ENCODE peak calls at places on chromosomes 12 and 14, in nine cellular contexts. One of them, this sample, is unnamed.

GRCh38 chr12:69068431-69068830 is 135.5 kb upstream of the CPM start:
- DNase-seq in uterus: no peak
- DNase-seq in CD8-positive, alpha-beta T cell: no peak
- DNase-seq in A549: peak; percentile 86
- DNase-seq in heart left ventricle: no peak
- DNase-seq in thoracic aorta: no peak
- DNase-seq in right lobe of liver: no peak
- DNase-seq in lower lobe of right lung: no peak
- DNase-seq in fibroblast of lung: peak; percentile 68
- DNase-seq in this sample: no peak

GRCh38 chr12:62689042-62689839 is 222.6 kb downstream of the MON2 start:
- DNase-seq in heart left ventricle: no peak
- DNase-seq in uterus: no peak
- DNase-seq in fibroblast of lung: peak; percentile 52
- DNase-seq in thoracic aorta: no peak
- DNase-seq in CD8-positive, alpha-beta T cell: no peak
- DNase-seq in lower lobe of right lung: no peak
- DNase-seq in A549: no peak
- DNase-seq in right lobe of liver: no peak
- DNase-seq in this sample: no peak

GRCh38 chr12:42299392-42300308 is 26.2 kb downstream of the ZCRB1 start:
- DNase-seq in A549: peak; percentile 49
- DNase-seq in CD8-positive, alpha-beta T cell: no peak
- DNase-seq in uterus: no peak
- DNase-seq in heart left ventricle: no peak
- DNase-seq in lower lobe of right lung: no peak
- DNase-seq in fibroblast of lung: peak; percentile 82
- DNase-seq in thoracic aorta: no peak
- DNase-seq in right lobe of liver: no peak
- DNase-seq in this sample: no peak

GRCh38 chr12:122956028-122956427 is 10.2 kb downstream of the ABCB9 start:
- DNase-seq in CD8-positive, alpha-beta T cell: no peak
- DNase-seq in lower lobe of right lung: no peak
- DNase-seq in heart left ventricle: no peak
- DNase-seq in uterus: no peak
- DNase-seq in right lobe of liver: no peak
- DNase-seq in fibroblast of lung: no peak
- DNase-seq in A549: no peak
- DNase-seq in thoracic aorta: no peak
- DNase-seq in this sample: no peak

GRCh38 chr14:99041141-99041819 is 230.7 kb downstream of the BCL11B start:
- DNase-seq in uterus: no peak
- DNase-seq in thoracic aorta: no peak
- DNase-seq in right lobe of liver: no peak
- DNase-seq in lower lobe of right lung: no peak
- DNase-seq in A549: no peak
- DNase-seq in fibroblast of lung: peak; percentile 7
- DNase-seq in CD8-positive, alpha-beta T cell: no peak
- DNase-seq in heart left ventricle: no peak
- DNase-seq in this sample: no peak

GRCh38 chr14:85533821-85534271 is 3.9 kb downstream of the FLRT2 start:
- DNase-seq in uterus: peak; percentile 15
- DNase-seq in fibroblast of lung: no peak
- DNase-seq in heart left ventricle: no peak
- DNase-seq in right lobe of liver: no peak
- DNase-seq in A549: no peak
- DNase-seq in CD8-positive, alpha-beta T cell: no peak
- DNase-seq in thoracic aorta: no peak
- DNase-seq in lower lobe of right lung: peak; percentile 42
- DNase-seq in this sample: no peak

GRCh38 chr14:31263485-31264133 is 56.0 kb upstream of the HECTD1 start:
- DNase-seq in A549: peak; percentile 77
- DNase-seq in heart left ventricle: no peak
- DNase-seq in lower lobe of right lung: no peak
- DNase-seq in fibroblast of lung: peak; percentile 100
- DNase-seq in right lobe of liver: no peak
- DNase-seq in CD8-positive, alpha-beta T cell: no peak
- DNase-seq in uterus: peak; percentile 41
- DNase-seq in thoracic aorta: peak; percentile 43
- DNase-seq in this sample: no peak

GRCh38 chr12:123150273-123150803 is 552 bp downstream of the PITPNM2 start:
- DNase-seq in fibroblast of lung: no peak
- DNase-seq in A549: peak; percentile 17
- DNase-seq in right lobe of liver: peak; percentile 66
- DNase-seq in thoracic aorta: no peak
- DNase-seq in uterus: peak; percentile 43
- DNase-seq in CD8-positive, alpha-beta T cell: no peak
- DNase-seq in heart left ventricle: peak; percentile 52
- DNase-seq in lower lobe of right lung: peak; percentile 59
- DNase-seq in this sample: no peak

GRCh38 chr14:76762617-76763361 is 1.5 kb downstream of the VASH1 start:
- DNase-seq in fibroblast of lung: no peak
- DNase-seq in thoracic aorta: no peak
- DNase-seq in right lobe of liver: no peak
- DNase-seq in A549: no peak
- DNase-seq in heart left ventricle: no peak
- DNase-seq in uterus: no peak
- DNase-seq in CD8-positive, alpha-beta T cell: no peak
- DNase-seq in lower lobe of right lung: no peak
- DNase-seq in this sample: peak; percentile 72

GRCh38 chr12:75623631-75624118 is 112.3 kb upstream of the KRR1 start:
- DNase-seq in uterus: no peak
- DNase-seq in lower lobe of right lung: no peak
- DNase-seq in fibroblast of lung: peak; percentile 30
- DNase-seq in heart left ventricle: no peak
- DNase-seq in thoracic aorta: no peak
- DNase-seq in right lobe of liver: no peak
- DNase-seq in CD8-positive, alpha-beta T cell: no peak
- DNase-seq in A549: peak; percentile 81
- DNase-seq in this sample: no peak

GRCh38 chr12:51348116-51348515 is 1.6 kb upstream of the CELA1 start:
- DNase-seq in A549: no peak
- DNase-seq in CD8-positive, alpha-beta T cell: no peak
- DNase-seq in heart left ventricle: no peak
- DNase-seq in right lobe of liver: no peak
- DNase-seq in uterus: no peak
- DNase-seq in thoracic aorta: no peak
- DNase-seq in lower lobe of right lung: no peak
- DNase-seq in fibroblast of lung: no peak
- DNase-seq in this sample: no peak

GRCh38 chr12:12788675-12789368 is 3.4 kb downstream of the APOLD1 start:
- DNase-seq in heart left ventricle: peak; percentile 75
- DNase-seq in right lobe of liver: no peak
- DNase-seq in A549: peak; percentile 89
- DNase-seq in CD8-positive, alpha-beta T cell: peak; percentile 45
- DNase-seq in thoracic aorta: no peak
- DNase-seq in fibroblast of lung: peak; percentile 65
- DNase-seq in lower lobe of right lung: no peak
- DNase-seq in uterus: peak; percentile 79
- DNase-seq in this sample: no peak

GRCh38 chr14:72591401-72591800 is 302.5 kb downstream of the DPF3 start:
- DNase-seq in thoracic aorta: no peak
- DNase-seq in lower lobe of right lung: no peak
- DNase-seq in heart left ventricle: no peak
- DNase-seq in A549: no peak
- DNase-seq in right lobe of liver: no peak
- DNase-seq in uterus: no peak
- DNase-seq in fibroblast of lung: no peak
- DNase-seq in CD8-positive, alpha-beta T cell: no peak
- DNase-seq in this sample: no peak

GRCh38 chr14:80493620-80494019 is 282.3 kb upstream of the DIO2 start:
- DNase-seq in lower lobe of right lung: no peak
- DNase-seq in uterus: no peak
- DNase-seq in right lobe of liver: no peak
- DNase-seq in fibroblast of lung: no peak
- DNase-seq in CD8-positive, alpha-beta T cell: no peak
- DNase-seq in A549: no peak
- DNase-seq in thoracic aorta: no peak
- DNase-seq in heart left ventricle: no peak
- DNase-seq in this sample: no peak

GRCh38 chr12:65881965-65882413 is 57.7 kb downstream of the HMGA2 start:
- DNase-seq in right lobe of liver: peak; percentile 70
- DNase-seq in lower lobe of right lung: peak; percentile 79
- DNase-seq in A549: no peak
- DNase-seq in thoracic aorta: peak; percentile 21
- DNase-seq in fibroblast of lung: peak; percentile 65
- DNase-seq in CD8-positive, alpha-beta T cell: no peak
- DNase-seq in uterus: peak; percentile 77
- DNase-seq in heart left ventricle: peak; percentile 76
- DNase-seq in this sample: peak; percentile 64

GRCh38 chr12:77163068-77163810 is 97.9 kb upstream of the E2F7 start:
- DNase-seq in CD8-positive, alpha-beta T cell: no peak
- DNase-seq in uterus: no peak
- DNase-seq in fibroblast of lung: no peak
- DNase-seq in A549: no peak
- DNase-seq in right lobe of liver: no peak
- DNase-seq in lower lobe of right lung: no peak
- DNase-seq in thoracic aorta: no peak
- DNase-seq in heart left ventricle: no peak
- DNase-seq in this sample: no peak

GRCh38 chr12:107436376-107436775 is 249.2 kb upstream of the PWP1 start:
- DNase-seq in CD8-positive, alpha-beta T cell: no peak
- DNase-seq in fibroblast of lung: peak; percentile 89
- DNase-seq in heart left ventricle: no peak
- DNase-seq in A549: peak; percentile 45
- DNase-seq in lower lobe of right lung: no peak
- DNase-seq in thoracic aorta: no peak
- DNase-seq in right lobe of liver: no peak
- DNase-seq in uterus: no peak
- DNase-seq in this sample: no peak

GRCh38 chr14:74251546-74252030 is 12.3 kb downstream of the VSX2 start:
- DNase-seq in fibroblast of lung: peak; percentile 65
- DNase-seq in A549: peak; percentile 83
- DNase-seq in uterus: peak; percentile 54
- DNase-seq in CD8-positive, alpha-beta T cell: peak; percentile 53
- DNase-seq in right lobe of liver: peak; percentile 82
- DNase-seq in lower lobe of right lung: peak; percentile 79
- DNase-seq in thoracic aorta: peak; percentile 15
- DNase-seq in heart left ventricle: peak; percentile 69
- DNase-seq in this sample: peak; percentile 82

DNA sequence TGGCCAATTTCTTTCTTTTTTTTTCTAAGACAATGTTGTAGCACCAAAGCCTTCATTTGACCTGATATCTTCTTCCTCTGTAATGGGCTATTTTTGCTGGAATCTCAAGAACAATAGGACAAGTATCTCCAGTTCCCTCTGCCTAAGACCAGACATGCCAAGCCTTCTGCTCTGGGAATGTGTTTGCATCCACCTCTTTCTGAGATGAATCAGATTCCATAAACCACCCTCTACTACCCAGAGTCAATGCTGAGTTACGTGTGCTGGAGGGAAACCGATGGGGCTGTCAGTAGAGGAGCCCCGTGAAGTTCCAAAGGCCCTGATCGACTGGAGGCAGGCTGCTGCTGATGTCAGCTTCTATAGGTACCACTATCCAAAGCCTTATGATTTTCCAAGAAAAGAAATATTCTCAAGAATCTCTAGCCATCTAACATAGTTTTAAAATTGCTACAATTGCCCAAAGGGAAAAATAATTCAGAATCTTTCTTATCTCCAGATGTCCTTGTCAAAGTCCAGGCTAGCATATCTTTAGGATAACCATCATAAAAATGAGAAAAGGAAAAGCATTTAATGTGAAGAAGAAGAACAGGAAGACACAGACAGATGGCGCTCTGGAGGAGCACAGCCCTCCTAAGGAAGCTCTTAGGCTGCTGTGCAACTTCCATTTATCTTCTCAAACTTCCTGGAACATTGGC is 101.9 kb downstream of the SLC8A3 start:
- DNase-seq in right lobe of liver: no peak
- DNase-seq in heart left ventricle: no peak
- DNase-seq in uterus: no peak
- DNase-seq in thoracic aorta: no peak
- DNase-seq in A549: peak; percentile 65
- DNase-seq in fibroblast of lung: peak; percentile 27
- DNase-seq in lower lobe of right lung: no peak
- DNase-seq in CD8-positive, alpha-beta T cell: no peak
- DNase-seq in this sample: no peak
- TF ChIP-seq CTCF in right lobe of liver: peak; percentile 69
- TF ChIP-seq CTCF in heart left ventricle: peak; percentile 37
- TF ChIP-seq CTCF in uterus: no peak
- TF ChIP-seq CTCF in thoracic aorta: no peak
- TF ChIP-seq CTCF in A549: peak; percentile 62
- TF ChIP-seq CTCF in fibroblast of lung: peak; percentile 54
- TF ChIP-seq CTCF in lower lobe of right lung: peak; percentile 40
- TF ChIP-seq CTCF in CD8-positive, alpha-beta T cell: no peak
- TF ChIP-seq CTCF in this sample: no peak

GRCh38 chr12:132429122-132429931 is 60.6 kb upstream of the FBRSL1 start:
- DNase-seq in uterus: no peak
- DNase-seq in CD8-positive, alpha-beta T cell: no peak
- DNase-seq in fibroblast of lung: no peak
- DNase-seq in A549: no peak
- DNase-seq in lower lobe of right lung: no peak
- DNase-seq in heart left ventricle: no peak
- DNase-seq in thoracic aorta: no peak
- DNase-seq in right lobe of liver: no peak
- DNase-seq in this sample: peak; percentile 69
- H3K4me3 ChIP-seq in uterus: no peak overlapping the region
- H3K4me3 ChIP-seq in CD8-positive, alpha-beta T cell: no peak overlapping the region
- H3K4me3 ChIP-seq in fibroblast of lung: no peak overlapping the region
- H3K4me3 ChIP-seq in A549: no peak overlapping the region
- H3K4me3 ChIP-seq in lower lobe of right lung: no peak overlapping the region
- H3K4me3 ChIP-seq in heart left ventricle: no peak overlapping the region
- H3K4me3 ChIP-seq in thoracic aorta: no peak overlapping the region
- H3K4me3 ChIP-seq in right lobe of liver: no peak overlapping the region
- H3K4me3 ChIP-seq in this sample: no peak overlapping the region

GRCh38 chr14:68554231-68554630 is 238.6 kb downstream of the ZFP36L1 start:
- DNase-seq in right lobe of liver: no peak
- DNase-seq in thoracic aorta: no peak
- DNase-seq in lower lobe of right lung: no peak
- DNase-seq in uterus: peak; percentile 18
- DNase-seq in CD8-positive, alpha-beta T cell: no peak
- DNase-seq in heart left ventricle: peak; percentile 15
- DNase-seq in fibroblast of lung: no peak
- DNase-seq in A549: no peak
- DNase-seq in this sample: no peak
- H3K4me1 ChIP-seq in right lobe of liver: no peaks in the 10 kb centered on the region
- H3K4me1 ChIP-seq in thoracic aorta: peaks cover 68% of the 10 kb centered on the region
- H3K4me1 ChIP-seq in lower lobe of right lung: peaks cover 48% of the 10 kb centered on the region
- H3K4me1 ChIP-seq in uterus: peaks cover 10% of the 10 kb centered on the region
- H3K4me1 ChIP-seq in CD8-positive, alpha-beta T cell: peaks cover 7% of the 10 kb centered on the region
- H3K4me1 ChIP-seq in heart left ventricle: peaks cover 16% of the 10 kb centered on the region
- H3K4me1 ChIP-seq in fibroblast of lung: peaks cover 12% of the 10 kb centered on the region
- H3K4me1 ChIP-seq in A549: peaks cover 56% of the 10 kb centered on the region
- H3K4me1 ChIP-seq in this sample: peaks cover 35% of the 10 kb centered on the region

DNA sequence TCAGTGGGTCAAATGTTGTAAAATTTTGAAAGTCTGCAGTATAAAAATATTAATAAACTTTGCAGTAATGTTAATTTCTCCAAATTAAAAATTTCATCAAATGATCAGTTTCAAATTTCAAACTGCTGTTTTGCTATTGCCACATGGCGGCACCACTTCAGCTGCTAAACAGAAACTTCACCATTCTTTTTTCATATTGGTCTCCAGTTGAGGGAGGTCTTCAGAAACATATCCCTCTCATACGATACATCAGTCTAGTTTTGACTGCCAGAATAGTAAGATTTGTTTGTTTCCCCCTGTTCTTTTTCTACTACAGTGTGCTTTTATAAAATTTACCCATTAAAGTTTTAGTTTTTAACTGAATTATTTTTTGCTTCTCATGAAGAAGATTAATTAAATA is 4.2 kb upstream of the TRHDE start:
- DNase-seq in A549: peak; percentile 11
- DNase-seq in heart left ventricle: no peak
- DNase-seq in thoracic aorta: no peak
- DNase-seq in uterus: no peak
- DNase-seq in fibroblast of lung: peak; percentile 53
- DNase-seq in CD8-positive, alpha-beta T cell: no peak
- DNase-seq in right lobe of liver: no peak
- DNase-seq in lower lobe of right lung: no peak
- DNase-seq in this sample: no peak
- TF ChIP-seq CTCF in A549: peak; percentile 31
- TF ChIP-seq CTCF in heart left ventricle: no peak
- TF ChIP-seq CTCF in thoracic aorta: peak; percentile 15
- TF ChIP-seq CTCF in uterus: no peak
- TF ChIP-seq CTCF in fibroblast of lung: peak; percentile 40
- TF ChIP-seq CTCF in CD8-positive, alpha-beta T cell: no peak
- TF ChIP-seq CTCF in right lobe of liver: peak; percentile 33
- TF ChIP-seq CTCF in lower lobe of right lung: no peak
- TF ChIP-seq CTCF in this sample: no peak